ENCODE peak calls at places on chromosomes 11 and 22, in four cellular contexts. U is HCT116, H is K562, Y is HepG2. E is an unnamed sample.

GRCh38 chr11:15663778-15664218 is 549.1 kb downstream of the INSC start:
- DNase-seq in U (no peak), H (no peak), Y (no peak), E (no peak)

GRCh38 chr11:14443642-14444041 is 56.0 kb downstream of the COPB1 start:
- DNase-seq in U (no peak), Y (peak), H (no peak), E (no peak)

GRCh38 chr11:111352935-111353695 is 26.0 kb downstream of the POU2AF1 start:
- DNase-seq in Y (no peak), U (no peak), H (no peak), E (no peak)

GRCh38 chr22:47168441-47168840 is 406.0 kb downstream of the TBC1D22A start:
- DNase-seq in Y (no peak), H (no peak), U (no peak), E (no peak)

GRCh38 chr11:126680109-126680508 is 320.5 kb downstream of the KIRREL3 start:
- DNase-seq in Y (no peak), U (no peak), H (no peak), E (no peak)

GRCh38 chr11:92480519-92480918 is 255.9 kb downstream of the FAT3 start:
- DNase-seq in U (no peak), Y (no peak), H (no peak), E (no peak)

GRCh38 chr22:38295339-38295738 is 21.9 kb downstream of the CSNK1E start:
- DNase-seq in U (no peak), H (no peak), Y (no peak), E (no peak)

GRCh38 chr11:76629133-76629852 is 41.3 kb downstream of the LRRC32 start:
- DNase-seq in U (no peak), H (no peak), Y (no peak), E (no peak)

GRCh38 chr11:133506551-133507094 is 25.7 kb downstream of the OPCML start:
- DNase-seq in H (no peak), U (no peak), Y (no peak), E (no peak)

GRCh38 chr11:4071828-4072421 is 22.7 kb upstream of the RRM1 start:
- DNase-seq in H (no peak), Y (no peak), U (no peak), E (no peak)

GRCh38 chr22:39616781-39617180 is 46.2 kb downstream of the CACNA1I start:
- DNase-seq in Y (no peak), U (no peak), H (no peak), E (no peak)

GRCh38 chr11:111833524-111833923 is 37.9 kb downstream of the ALG9 start:
- DNase-seq in H (no peak), Y (peak), U (no peak), E (no peak)

GRCh38 chr22:23383491-23384450 is 196.3 kb downstream of the IGLL1 start:
- DNase-seq in H (no peak), Y (no peak), U (no peak), E (no peak)

GRCh38 chr11:114925591-114925990 is 247.3 kb downstream of the NXPE2 start:
- DNase-seq in Y (no peak), H (no peak), U (no peak), E (no peak)

GRCh38 chr11:45098929-45099328 is 47.5 kb upstream of the PRDM11 start:
- DNase-seq in H (no peak), Y (no peak), U (no peak), E (no peak)

GRCh38 chr11:69303427-69303826 is 9.5 kb downstream of the MYEOV start:
- DNase-seq in U (no peak), H (no peak), Y (no peak), E (no peak)

GRCh38 chr11:120098503-120099054 is 39.3 kb downstream of the TRIM29 start:
- DNase-seq in U (no peak), H (no peak), Y (no peak), E (no peak)

GRCh38 chr11:707817-708420 is 1.9 kb downstream of the EPS8L2 start:
- DNase-seq in Y (peak), U (no peak), H (no peak), E (no peak)

GRCh38 chr11:46105134-46105628 is 16.1 kb downstream of the PHF21A start:
- DNase-seq in Y (no peak), U (no peak), H (no peak), E (no peak)

GRCh38 chr11:43573233-43573632 is 107.3 kb upstream of the HSD17B12 start:
- DNase-seq in U (peak), H (peak), Y (peak), E (no peak)

GRCh38 chr11:86523738-86524602 is 148.4 kb downstream of the ME3 start:
- DNase-seq in U (peak), Y (peak), H (peak), E (peak)

GRCh38 chr11:12241401-12241800 is 131.0 kb downstream of the MICAL2 start:
- DNase-seq in Y (no peak), U (no peak), H (no peak), E (no peak)

GRCh38 chr22:40241200-40241763 is 63.6 kb downstream of the TNRC6B start:
- DNase-seq in H (no peak), Y (no peak), U (no peak), E (no peak)

GRCh38 chr11:117020873-117021564 is 77.2 kb downstream of the SIK3 start:
- DNase-seq in U (no peak), H (no peak), Y (peak), E (no peak)

GRCh38 chr11:59463176-59463575 is 6.4 kb downstream of the OR4D6 start:
- DNase-seq in U (no peak), Y (no peak), H (no peak), E (no peak)

GRCh38 chr11:59857444-59858434 is 8.5 kb downstream of the TCN1 start:
- DNase-seq in H (peak), Y (no peak), U (peak), E (no peak)

GRCh38 chr22:50624347-50625130 is 3.4 kb downstream of the ARSA start:
- DNase-seq in Y (no peak), H (no peak), U (no peak), E (no peak)

GRCh38 chr11:62830904-62831519 is 839 bp downstream of the STX5 start:
- DNase-seq in Y (peak), U (peak), H (peak), E (no peak)

GRCh38 chr11:75659836-75660235 is 9.0 kb downstream of the MAP6 start:
- DNase-seq in H (no peak), Y (no peak), U (no peak), E (no peak)

GRCh38 chr11:128859563-128860441 is 7.3 kb downstream of the KCNJ1 start:
- DNase-seq in H (peak), Y (peak), U (peak), E (peak)

GRCh38 chr22:25148149-25148691 is 51.4 kb upstream of the CRYBB3 start:
- DNase-seq in Y (no peak), H (peak), U (no peak), E (no peak)
- TF ChIP-seq REST in Y (no peak), H (no peak), U (no peak), E (no peak)

DNA sequence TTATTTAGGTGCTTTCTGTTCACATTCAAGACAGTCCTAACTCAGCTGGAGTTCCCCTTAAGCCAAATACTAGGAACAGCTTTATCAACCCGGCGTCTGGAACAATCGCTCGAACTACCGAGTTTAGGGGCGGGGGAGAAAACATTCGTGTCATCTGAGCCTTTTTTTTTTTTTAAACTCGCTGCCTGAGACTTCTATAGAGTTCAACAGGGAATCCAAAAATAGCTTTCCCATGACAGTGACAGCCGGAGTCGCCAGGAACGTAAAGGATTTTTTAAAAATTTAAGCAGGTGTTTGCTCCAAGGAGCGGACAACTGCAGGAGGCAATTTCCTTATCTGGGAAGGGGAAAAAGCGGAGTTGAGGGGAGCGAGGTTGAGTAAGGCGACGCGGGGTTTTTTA is 807 bp downstream of the TRAF6 start:
- DNase-seq in H (peak), U (no peak), Y (no peak), E (no peak)
- H3K27ac ChIP-seq in H (peak), U (peak), Y (peak), E (peak)

DNA sequence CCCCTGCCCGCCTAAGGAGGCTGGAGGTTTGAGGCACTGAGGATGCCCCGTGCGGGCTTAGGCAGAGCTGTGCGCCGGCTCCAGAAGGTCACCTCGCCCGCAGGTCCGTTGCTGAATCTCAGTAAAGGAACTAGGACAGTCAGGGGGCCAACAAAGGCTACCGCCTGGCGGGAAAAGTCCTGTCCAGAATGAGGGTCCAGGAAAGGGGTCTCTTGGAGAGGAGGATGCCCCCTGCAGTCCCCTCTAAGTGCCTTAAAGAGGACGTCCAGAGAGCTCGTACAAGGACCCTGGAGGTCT is 549 bp downstream of the PVALB start:
- DNase-seq in U (no peak), H (no peak), Y (no peak), E (no peak)
- TF ChIP-seq TCF7L2 in U (no peak), H (no peak), Y (no peak), E (no peak)

GRCh38 chr11:33505140-33505539 is 195.5 kb downstream of the C11orf91 start:
- DNase-seq in Y (no peak), H (no peak), U (no peak), E (no peak)

GRCh38 chr11:33500331-33500730 is 200.3 kb downstream of the C11orf91 start:
- DNase-seq in U (no peak), H (no peak), Y (no peak), E (no peak)

DNA sequence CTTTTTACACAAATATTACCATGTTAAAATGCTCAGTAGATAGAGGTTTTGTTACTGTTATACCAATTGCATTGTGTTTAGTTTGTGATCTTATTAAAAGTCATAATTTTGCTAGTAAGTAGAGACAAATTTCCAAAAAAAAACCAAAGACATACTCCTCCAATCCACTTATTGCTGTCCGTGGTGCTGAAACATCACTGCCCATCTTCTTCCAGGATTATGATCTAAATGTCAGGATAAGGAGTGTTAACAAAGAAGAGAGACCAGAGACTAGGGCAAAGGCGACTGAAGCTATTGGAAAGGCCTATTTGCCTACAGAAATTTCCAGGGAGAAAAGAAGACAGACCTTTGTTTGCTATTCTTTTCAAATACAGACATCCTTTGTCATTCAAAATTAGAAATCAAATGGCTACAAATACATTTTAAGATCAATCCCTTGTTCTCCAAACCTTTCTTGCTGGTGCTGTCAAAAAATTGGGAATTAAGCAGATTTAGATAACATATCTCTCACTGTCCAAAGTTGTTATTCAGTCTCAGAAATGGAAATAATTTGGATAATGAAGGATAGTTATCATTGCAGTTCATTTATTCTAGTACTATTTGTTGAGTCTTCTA is 199.7 kb downstream of the C11orf91 start:
- DNase-seq in H (peak), U (no peak), Y (peak), E (no peak)
- TF ChIP-seq REST in H (peak), U (peak), Y (peak), E (peak)

DNA sequence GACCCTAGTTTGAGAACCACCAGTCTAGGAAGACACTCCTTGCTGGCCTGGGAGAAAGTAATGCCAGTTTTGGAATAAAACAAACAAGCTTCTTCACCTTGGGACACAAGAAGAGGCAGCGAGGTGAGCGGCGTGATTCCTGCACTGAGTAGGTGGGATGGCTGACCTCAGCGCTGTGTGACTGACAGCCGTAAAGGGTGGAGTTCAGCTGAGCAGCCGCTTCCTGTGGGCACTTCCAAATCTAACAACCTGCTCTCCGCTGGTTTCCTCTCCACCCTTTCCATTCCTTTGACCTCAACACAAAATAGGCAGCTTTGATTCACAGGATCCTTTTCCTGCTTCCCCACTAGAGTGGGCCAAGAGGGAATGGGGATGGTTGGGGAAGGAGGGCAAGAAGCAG is 45.8 kb downstream of the PC start:
- DNase-seq in Y (no peak), U (no peak), H (no peak), E (no peak)
- H3K27ac ChIP-seq in Y (peak), U (no peak), H (no peak), E (no peak)

DNA sequence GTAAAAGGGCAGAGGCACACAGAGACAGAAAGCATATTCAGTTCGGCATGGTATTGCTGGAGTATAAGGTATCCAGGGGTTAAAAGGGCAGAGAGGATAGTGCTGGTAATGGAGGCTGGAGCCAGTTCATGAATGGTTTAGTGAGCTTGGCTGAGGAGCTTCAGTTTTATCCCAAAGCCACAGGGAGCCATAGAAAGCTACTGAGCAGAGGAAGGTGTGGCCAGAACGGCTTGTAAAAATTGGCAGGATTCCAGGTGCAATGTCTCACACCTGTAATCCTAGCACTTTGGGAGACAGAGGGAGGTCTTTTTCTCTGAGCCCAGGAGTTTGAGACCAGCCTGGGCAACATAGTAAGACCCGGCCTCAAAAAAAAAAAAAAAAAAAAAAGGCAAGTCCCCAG is 186.1 kb downstream of the MYO18B start:
- DNase-seq in H (no peak), Y (no peak), U (no peak), E (no peak)
- TF ChIP-seq TCF7L2 in H (no peak), Y (no peak), U (no peak), E (no peak)

GRCh38 chr22:29603358-29604191 is at the start of gene NF2:
- DNase-seq in Y (peak), U (peak), H (peak), E (peak)
- TF ChIP-seq REST in Y (no peak), U (no peak), H (no peak), E (no peak)

GRCh38 chr11:10295056-10295901 is 1.3 kb upstream of the SBF2 start:
- DNase-seq in H (no peak), Y (no peak), U (no peak), E (no peak)
- H3K27ac ChIP-seq in H (no peak), Y (peak), U (peak), E (peak)

DNA sequence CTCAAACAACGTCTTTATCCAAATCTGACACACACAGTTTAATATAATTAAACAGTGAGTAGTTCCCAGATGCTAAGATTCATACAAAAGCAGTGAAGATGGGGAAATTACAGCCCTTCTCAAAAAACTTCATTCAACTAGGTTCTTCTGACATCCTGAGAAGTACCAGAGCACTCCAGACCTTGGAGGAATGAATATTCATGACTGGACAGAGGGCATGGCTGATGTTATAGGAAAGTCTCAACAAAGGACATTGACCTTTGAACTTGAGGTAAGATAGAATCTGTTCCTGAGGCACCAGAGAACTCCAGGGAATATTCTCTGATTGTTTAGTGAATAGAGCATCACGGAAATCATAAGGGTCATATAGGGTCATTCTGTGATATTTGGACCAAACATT is 106.4 kb upstream of the SLC5A12 start:
- DNase-seq in Y (no peak), H (no peak), U (no peak), E (no peak)
- TF ChIP-seq TCF7L2 in Y (no peak), H (no peak), U (no peak), E (no peak)

GRCh38 chr22:33302049-33302545 is 243.9 kb upstream of the SYN3 start:
- DNase-seq in U (peak), Y (peak), H (peak), E (peak)
- TF ChIP-seq REST in U (no peak), Y (no peak), H (no peak), E (no peak)